ENCODE peak calls at places on chromosomes 3 and 15, in four cellular contexts. One of them, this sample, is unnamed.
A peak's percentile ranks its signal among the peaks of the same experiment; 100 is the strongest.

GRCh38 chr15:80526556-80527340 is 122.6 kb downstream of the ARNT2 start:
- DNase-seq in GM12892: no peak
- DNase-seq in HepG2: no peak
- DNase-seq in SK-N-SH: no peak
- DNase-seq in this sample: no peak

GRCh38 chr15:89576417-89576773 is 1.1 kb downstream of the TICRR start:
- DNase-seq in HepG2: no peak
- DNase-seq in SK-N-SH: no peak
- DNase-seq in GM12892: no peak
- DNase-seq in this sample: no peak

GRCh38 chr3:177106184-177106583 is 91.1 kb downstream of the TBL1XR1 start:
- DNase-seq in GM12892: no peak
- DNase-seq in HepG2: no peak
- DNase-seq in SK-N-SH: no peak
- DNase-seq in this sample: no peak

GRCh38 chr15:58546066-58546591 is 114.3 kb downstream of the LIPC start:
- DNase-seq in GM12892: no peak
- DNase-seq in HepG2: no peak
- DNase-seq in SK-N-SH: no peak
- DNase-seq in this sample: no peak

GRCh38 chr15:51341366-51342248 is at the start of gene GLDN:
- DNase-seq in HepG2: no peak
- DNase-seq in SK-N-SH: peak; percentile 80
- DNase-seq in GM12892: no peak
- DNase-seq in this sample: no peak

GRCh38 chr3:143597774-143598652 is 250.3 kb downstream of the SLC9A9 start:
- DNase-seq in SK-N-SH: no peak
- DNase-seq in GM12892: no peak
- DNase-seq in HepG2: no peak
- DNase-seq in this sample: no peak

GRCh38 chr3:171347017-171347979 is 112.9 kb downstream of the TNIK start:
- DNase-seq in SK-N-SH: no peak
- DNase-seq in GM12892: peak; percentile 1
- DNase-seq in HepG2: no peak
- DNase-seq in this sample: no peak

GRCh38 chr3:127796045-127796720 is 26.1 kb downstream of the MGLL start:
- DNase-seq in SK-N-SH: peak; percentile 66
- DNase-seq in GM12892: no peak
- DNase-seq in HepG2: no peak
- DNase-seq in this sample: no peak

GRCh38 chr3:114418724-114419543 is 125.1 kb downstream of the TIGIT start:
- DNase-seq in HepG2: peak; percentile 73
- DNase-seq in SK-N-SH: peak; percentile 48
- DNase-seq in GM12892: no peak
- DNase-seq in this sample: no peak

GRCh38 chr15:24924153-24924552 is 30.6 kb upstream of the SNRPN start:
- DNase-seq in SK-N-SH: no peak
- DNase-seq in GM12892: no peak
- DNase-seq in HepG2: no peak
- DNase-seq in this sample: no peak

GRCh38 chr3:160739079-160739478 is 17.0 kb upstream of the PPM1L start:
- DNase-seq in HepG2: no peak
- DNase-seq in SK-N-SH: no peak
- DNase-seq in GM12892: no peak
- DNase-seq in this sample: no peak

GRCh38 chr3:25895031-25895430 is 105.1 kb downstream of the OXSM start:
- DNase-seq in SK-N-SH: no peak
- DNase-seq in GM12892: no peak
- DNase-seq in HepG2: no peak
- DNase-seq in this sample: no peak

GRCh38 chr3:165130709-165131108 is 52.4 kb upstream of the SI start:
- DNase-seq in HepG2: no peak
- DNase-seq in GM12892: no peak
- DNase-seq in SK-N-SH: no peak
- DNase-seq in this sample: no peak

GRCh38 chr3:165128544-165128943 is 50.2 kb upstream of the SI start:
- DNase-seq in HepG2: peak; percentile 70
- DNase-seq in GM12892: no peak
- DNase-seq in SK-N-SH: no peak
- DNase-seq in this sample: no peak

GRCh38 chr3:165125836-165126235 is 47.5 kb upstream of the SI start:
- DNase-seq in GM12892: no peak
- DNase-seq in HepG2: no peak
- DNase-seq in SK-N-SH: no peak
- DNase-seq in this sample: no peak
- TF ChIP-seq TAF1 in GM12892: no peak
- TF ChIP-seq TAF1 in HepG2: no peak
- TF ChIP-seq TAF1 in SK-N-SH: no peak
- TF ChIP-seq TAF1 in this sample: no peak

DNA sequence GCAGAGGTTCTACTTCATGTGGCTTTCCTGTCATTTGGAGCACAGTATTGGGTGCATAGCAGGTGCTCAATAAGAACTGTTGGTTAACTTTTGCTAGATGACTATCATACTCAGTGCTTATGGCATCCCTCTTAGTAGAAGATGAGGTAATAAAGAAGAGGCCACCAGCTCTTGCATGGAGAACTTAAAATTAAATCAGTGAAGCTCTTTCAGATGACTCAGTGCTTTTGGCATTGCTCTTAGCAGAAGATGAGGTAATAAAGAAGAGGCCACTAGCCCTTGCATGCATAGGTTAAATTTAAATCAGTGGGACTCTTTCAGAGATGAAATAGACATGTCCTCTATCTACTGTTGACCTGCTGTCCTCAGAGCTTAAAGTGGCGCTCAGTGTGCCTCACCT is 109.4 kb upstream of the FGF7 start:
- DNase-seq in SK-N-SH: no peak
- DNase-seq in HepG2: no peak
- DNase-seq in GM12892: no peak
- DNase-seq in this sample: no peak
- TF ChIP-seq TAF1 in SK-N-SH: no peak
- TF ChIP-seq TAF1 in HepG2: no peak
- TF ChIP-seq TAF1 in GM12892: no peak
- TF ChIP-seq TAF1 in this sample: no peak

GRCh38 chr3:156378871-156379270 is 176.0 kb downstream of the SSR3 start:
- DNase-seq in SK-N-SH: no peak
- DNase-seq in HepG2: no peak
- DNase-seq in GM12892: no peak
- DNase-seq in this sample: no peak
- TF ChIP-seq TAF1 in SK-N-SH: no peak
- TF ChIP-seq TAF1 in HepG2: no peak
- TF ChIP-seq TAF1 in GM12892: no peak
- TF ChIP-seq TAF1 in this sample: no peak

GRCh38 chr3:195911041-195911945 is 2.9 kb upstream of the TNK2 start:
- DNase-seq in HepG2: no peak
- DNase-seq in GM12892: no peak
- DNase-seq in SK-N-SH: no peak
- DNase-seq in this sample: no peak
- TF ChIP-seq TAF1 in HepG2: no peak
- TF ChIP-seq TAF1 in GM12892: no peak
- TF ChIP-seq TAF1 in SK-N-SH: no peak
- TF ChIP-seq TAF1 in this sample: no peak